ENCODE peak calls at places on chromosomes 11 and 22, in four cellular contexts. E is endothelial cell of umbilical vein, X is HepG2, M is GM12878. O is an unnamed sample.

GRCh38 chr22:46148885-46149492 is 1.3 kb upstream of the PPARA start:
- DNase-seq in X (no peak), E (no peak), M (no peak), O (no peak)

GRCh38 chr11:17725174-17725573 is 5.8 kb downstream of the MYOD1 start:
- DNase-seq in E (no peak), X (no peak), M (no peak), O (no peak)

GRCh38 chr11:46248270-46249102 is 29.0 kb upstream of the CREB3L1 start:
- DNase-seq in X (peak), E (peak), M (no peak), O (peak)

GRCh38 chr11:102422817-102423725 is 29.5 kb downstream of the TMEM123 start:
- DNase-seq in M (no peak), E (no peak), X (no peak), O (no peak)

GRCh38 chr22:23751441-23751996 is 607 bp upstream of the ZNF70 start:
- DNase-seq in M (no peak), E (no peak), X (no peak), O (no peak)

GRCh38 chr11:44312876-44313275 is 2.9 kb upstream of the ALX4 start:
- DNase-seq in E (no peak), X (no peak), M (no peak), O (no peak)

GRCh38 chr11:44998051-44998450 is 47.4 kb upstream of the TP53I11 start:
- DNase-seq in X (no peak), M (no peak), E (no peak), O (no peak)

GRCh38 chr11:101341578-101341977 is 212.0 kb upstream of the PGR start:
- DNase-seq in X (no peak), E (no peak), M (no peak), O (no peak)

GRCh38 chr22:26481112-26481693 is 2.4 kb downstream of the HPS4 start:
- DNase-seq in E (no peak), M (no peak), X (no peak), O (no peak)

GRCh38 chr11:95254139-95254704 is 23.2 kb upstream of the SESN3 start:
- DNase-seq in E (peak), X (peak), M (peak), O (peak)

GRCh38 chr11:116701297-116701801 is 71.4 kb downstream of the BUD13 start:
- DNase-seq in E (no peak), M (no peak), X (no peak), O (no peak)

GRCh38 chr11:76269247-76269646 is 62.9 kb upstream of the WNT11 start:
- DNase-seq in E (no peak), M (no peak), X (no peak), O (no peak)

GRCh38 chr22:37518509-37519267 is 527 bp downstream of the CARD10 start:
- DNase-seq in X (no peak), M (no peak), E (peak), O (no peak)

GRCh38 chr11:124717786-124718634 is 21.7 kb upstream of the NRGN start:
- DNase-seq in X (peak), M (no peak), E (peak), O (no peak)

GRCh38 chr11:116641561-116642045 is 131.2 kb downstream of the BUD13 start:
- DNase-seq in E (peak), X (no peak), M (no peak), O (peak)

GRCh38 chr11:130189492-130190210 is 30.1 kb downstream of the ST14 start:
- DNase-seq in X (no peak), E (no peak), M (no peak), O (no peak)

GRCh38 chr22:27720860-27721259 is 80.7 kb downstream of the MN1 start:
- DNase-seq in M (no peak), E (no peak), X (no peak), O (no peak)

GRCh38 chr11:77100166-77101042 is 2.2 kb upstream of the OMP start:
- DNase-seq in E (no peak), M (no peak), X (no peak), O (no peak)

GRCh38 chr11:11356842-11357241 is 3.8 kb upstream of the CSNK2A3 start:
- DNase-seq in M (no peak), X (no peak), E (no peak), O (no peak)
- TF ChIP-seq MAX in M (no peak), X (no peak), E (no peak), O (no peak)

GRCh38 chr22:19729507-19729906 is 6.2 kb downstream of the GP1BB start:
- DNase-seq in M (no peak), E (no peak), X (no peak), O (no peak)

GRCh38 chr22:19730141-19730661 is 6.9 kb downstream of the GP1BB start:
- DNase-seq in E (no peak), M (no peak), X (no peak), O (no peak)

GRCh38 chr22:19731736-19732135 is 8.4 kb downstream of the GP1BB start:
- DNase-seq in E (no peak), X (no peak), M (no peak), O (no peak)

GRCh38 chr22:19731361-19731725 is 8.0 kb downstream of the GP1BB start:
- DNase-seq in M (no peak), X (no peak), E (no peak), O (no peak)

GRCh38 chr22:19730662-19731360 is 7.5 kb downstream of the GP1BB start:
- DNase-seq in M (no peak), E (peak), X (peak), O (peak)
- TF ChIP-seq EZH2 in M (no peak), E (no peak), X (no peak), O (no peak)

DNA sequence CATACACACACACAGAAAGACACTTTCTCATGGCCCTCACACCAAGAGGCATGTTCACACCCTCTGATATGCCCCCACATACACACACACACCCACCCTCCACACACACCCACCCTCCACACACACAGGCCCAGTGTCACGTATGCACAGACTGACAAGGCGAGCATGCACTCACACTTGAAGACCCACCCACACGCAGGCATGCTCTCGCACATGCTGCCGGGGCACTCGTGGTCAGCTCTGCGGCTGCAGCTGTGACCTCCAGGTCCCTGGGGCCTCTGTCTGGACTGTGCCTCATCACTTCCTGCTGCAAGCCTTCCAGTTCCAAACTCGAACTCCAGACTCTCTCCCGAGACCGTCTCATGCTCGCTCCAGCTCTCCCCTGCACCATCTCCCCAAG is 9.6 kb downstream of the DCHS1 start:
- DNase-seq in X (no peak), E (peak), M (no peak), O (no peak)
- TF ChIP-seq MAX in X (no peak), E (peak), M (no peak), O (no peak)

GRCh38 chr22:19762315-19763140 is 1.9 kb downstream of the TBX1 start:
- DNase-seq in X (no peak), M (no peak), E (peak), O (no peak)
- TF ChIP-seq EZH2 in X (peak), M (no peak), E (no peak), O (no peak)

GRCh38 chr11:71302911-71303310 is 50.5 kb upstream of the SHANK2 start:
- DNase-seq in M (no peak), X (no peak), E (no peak), O (no peak)

GRCh38 chr11:71300187-71300586 is 47.8 kb upstream of the SHANK2 start:
- DNase-seq in M (no peak), E (no peak), X (no peak), O (no peak)

GRCh38 chr11:71301046-71301857 is 48.9 kb upstream of the SHANK2 start:
- DNase-seq in X (no peak), E (no peak), M (no peak), O (no peak)

GRCh38 chr11:71302534-71302909 is 50.1 kb upstream of the SHANK2 start:
- DNase-seq in M (no peak), E (no peak), X (no peak), O (no peak)

DNA sequence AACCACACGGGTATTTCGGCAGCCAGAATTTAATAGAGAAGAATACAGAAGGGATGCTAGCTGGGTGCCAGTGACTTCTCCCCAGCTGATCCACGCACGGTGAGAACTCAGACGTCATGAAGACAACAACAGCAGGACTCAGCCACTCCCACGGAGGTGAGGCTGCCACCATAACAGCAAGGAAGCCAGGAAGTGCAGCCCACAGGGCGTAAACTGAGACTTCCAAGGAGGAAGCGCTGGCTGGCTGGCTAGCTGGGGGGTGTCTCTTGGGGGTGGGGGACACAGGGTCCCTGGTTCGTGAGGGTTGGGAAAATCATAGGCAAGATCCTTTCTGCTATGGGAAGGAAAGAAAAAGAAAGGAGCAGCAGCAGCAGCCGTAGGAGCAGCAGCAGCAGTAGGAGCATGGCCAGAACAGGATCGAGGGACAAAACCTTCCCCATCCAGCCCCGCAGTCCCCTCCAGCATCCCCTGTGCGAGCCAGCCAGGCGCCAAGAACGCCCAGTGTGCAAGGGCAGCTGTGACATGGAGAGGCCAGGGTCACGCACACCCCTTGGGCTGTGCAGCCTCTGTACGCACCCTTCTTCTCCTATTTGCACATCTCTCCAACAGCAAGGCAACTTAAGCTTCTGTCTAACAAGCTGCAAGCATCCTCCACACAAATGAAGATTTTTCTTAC is 49.6 kb upstream of the SHANK2 start:
- DNase-seq in E (no peak), X (no peak), M (no peak), O (no peak)
- TF ChIP-seq MAX in E (no peak), X (no peak), M (no peak), O (no peak)

DNA sequence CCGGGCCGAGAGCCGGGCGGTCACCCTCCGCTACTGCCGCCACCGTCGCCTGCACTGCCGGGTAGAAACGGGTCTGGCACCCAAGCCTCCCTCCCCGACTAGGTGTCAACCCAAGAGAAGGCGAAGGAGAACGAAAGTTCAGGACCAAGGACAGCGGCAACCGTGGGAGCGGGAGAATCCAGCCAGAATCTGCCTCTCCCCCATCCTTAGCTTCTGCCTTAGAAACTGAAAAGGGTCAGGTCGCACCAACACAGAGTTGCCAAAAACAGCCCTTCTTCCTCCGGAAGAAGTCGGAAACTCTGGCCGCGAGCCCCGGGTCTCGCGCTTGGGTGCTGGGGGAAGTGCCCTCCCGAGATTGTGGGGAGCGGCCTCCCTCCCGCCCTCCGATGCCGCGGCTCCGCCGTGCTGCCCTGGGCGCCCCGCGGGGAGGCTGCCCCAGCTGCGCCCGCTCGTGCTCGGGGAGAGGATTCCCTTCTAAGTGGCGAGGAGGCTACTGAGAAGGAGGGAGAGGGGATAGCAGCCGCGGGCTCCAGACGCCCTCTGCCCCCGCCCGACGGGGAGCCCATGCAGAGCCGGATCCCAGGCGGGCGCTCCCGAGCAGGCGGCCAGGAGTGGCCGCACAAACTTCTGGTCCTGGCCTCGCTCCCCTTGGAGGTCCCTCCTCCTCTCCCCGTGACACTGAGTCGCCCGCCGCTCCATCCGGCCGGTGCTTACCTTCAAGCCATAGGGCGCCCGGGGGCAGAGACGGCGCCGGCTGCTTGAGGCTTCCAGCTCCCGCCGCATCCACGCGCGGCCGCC is 637 bp downstream of the DRD2 start:
- DNase-seq in E (peak), M (no peak), X (peak), O (no peak)
- TF ChIP-seq EZH2 in E (peak), M (no peak), X (no peak), O (no peak)

DNA sequence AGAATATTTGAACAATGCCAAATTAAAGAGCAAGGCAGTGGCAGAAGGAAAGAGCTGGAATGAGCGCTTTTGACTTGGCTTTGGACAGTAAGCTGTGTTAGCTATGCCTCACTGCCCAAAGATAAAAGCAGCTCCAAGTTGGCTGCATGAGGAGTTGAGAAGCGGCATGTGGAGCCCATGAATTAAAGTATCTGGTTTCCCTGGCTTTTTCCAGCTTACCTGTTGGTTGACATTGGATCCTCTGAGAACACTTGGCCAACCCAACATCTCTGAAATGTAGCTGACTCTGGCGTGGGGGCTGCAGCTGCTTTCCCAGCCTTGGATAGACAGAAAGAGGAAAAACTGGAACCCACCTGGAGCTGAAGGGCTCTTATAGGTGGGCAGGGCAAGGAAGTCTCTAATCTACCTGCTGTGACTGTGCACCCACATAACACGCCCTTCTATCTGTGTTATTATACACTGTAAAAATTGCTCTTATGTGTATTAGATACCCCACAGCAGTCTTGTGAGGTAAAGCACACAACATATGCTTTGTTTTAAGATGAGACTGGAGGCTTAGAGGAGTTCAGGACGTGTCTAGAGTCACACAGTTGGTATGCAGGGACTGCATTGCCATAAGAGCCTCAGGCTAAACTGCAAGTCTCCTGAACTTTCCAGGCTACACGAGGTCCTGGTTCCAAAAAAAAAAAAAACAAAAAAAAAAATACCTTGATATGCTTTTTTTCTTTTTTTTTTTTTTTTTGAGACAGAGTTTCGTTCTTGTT is 5.8 kb downstream of the UBASH3B start:
- DNase-seq in M (no peak), E (no peak), X (no peak), O (no peak)
- TF ChIP-seq MAX in M (no peak), E (no peak), X (no peak), O (no peak)

GRCh38 chr11:63527667-63528066 is 8.9 kb upstream of the PLAAT4 start:
- DNase-seq in M (no peak), X (no peak), E (no peak), O (no peak)
- TF ChIP-seq EZH2 in M (no peak), X (no peak), E (no peak), O (no peak)

GRCh38 chr22:32385681-32386080 is 26.4 kb downstream of the RTCB start:
- DNase-seq in M (no peak), E (no peak), X (no peak), O (no peak)

GRCh38 chr22:32395107-32395506 is 16.9 kb downstream of the RTCB start:
- DNase-seq in X (no peak), M (no peak), E (no peak), O (no peak)

GRCh38 chr22:32389685-32390084 is 22.4 kb downstream of the RTCB start:
- DNase-seq in X (no peak), E (peak), M (no peak), O (no peak)
- TF ChIP-seq MAX in X (no peak), E (no peak), M (no peak), O (no peak)

DNA sequence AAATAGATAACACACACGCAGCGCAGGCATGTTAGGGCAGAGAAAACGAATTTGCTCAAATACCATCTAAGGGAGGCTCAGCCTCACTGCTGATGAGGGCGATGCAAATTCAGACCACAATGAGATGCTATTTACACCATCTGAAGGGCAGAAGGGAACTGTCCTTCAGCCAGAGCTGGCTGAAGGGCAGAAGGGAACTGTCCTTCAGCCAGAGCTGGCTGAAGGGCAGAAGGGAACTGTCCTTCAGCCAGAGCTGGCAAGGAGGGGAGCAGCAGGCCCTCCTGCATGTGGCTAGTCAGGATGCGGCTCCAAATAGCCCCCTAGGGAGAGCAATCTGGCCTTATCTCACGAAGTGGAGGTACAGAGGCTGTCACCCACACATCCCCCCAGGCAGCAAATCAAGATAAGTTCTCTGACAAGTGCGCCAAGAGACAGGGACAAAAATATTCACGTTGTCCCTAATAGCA is 7.5 kb upstream of the SLC39A13 start:
- DNase-seq in M (peak), E (no peak), X (no peak), O (no peak)
- TF ChIP-seq EZH2 in M (no peak), E (no peak), X (no peak), O (no peak)

O was measured in HCT116.